ENCODE peak calls at places on chromosomes 7 and 10, in eight cellular contexts. M is NCI-H2029; P is body of pancreas; Q is CD8-positive, alpha-beta memory T cell; W is AG20443; X is hippocampal formation; T is fibroblast of mammary gland; N is activated CD4-positive, alpha-beta T cell treated with anti-CD3 and anti-CD28 coated beads, Interleukin-2, amount 10 ng/mL, durations not matched to agents 7 days and 5 days. H is an unnamed sample.

GRCh38 chr7:69858471-69858870 is 260.2 kb downstream of the AUTS2 start:
- DNase-seq in W (no peak), P (no peak), M (no peak), T (no peak), N (no peak), Q (no peak), X (no peak), H (no peak)

GRCh38 chr10:108911814-108912541 is 1011.3 kb downstream of the XPNPEP1 start:
- DNase-seq in X (peak; percentile 21), N (no peak), P (peak; percentile 72), T (peak; percentile 65), M (no peak), Q (no peak), W (peak; percentile 79), H (no peak)

GRCh38 chr10:79082631-79083581 is 14.1 kb downstream of the ZMIZ1 start:
- DNase-seq in N (no peak), W (no peak), X (no peak), M (no peak), P (no peak), Q (no peak), T (no peak), H (no peak)

GRCh38 chr10:86367339-86367951 is 850 bp upstream of the GRID1 start:
- DNase-seq in P (peak; percentile 21), X (peak; percentile 55), W (no peak), N (no peak), M (no peak), Q (no peak), T (no peak), H (no peak)

GRCh38 chr7:12630615-12630884 is 56.9 kb upstream of the ARL4A start:
- DNase-seq in X (no peak), W (no peak), P (no peak), T (no peak), M (no peak), Q (no peak), N (no peak), H (no peak)

GRCh38 chr10:104317195-104318095 is 20.8 kb downstream of the ITPRIP start:
- DNase-seq in W (peak; percentile 78), N (no peak), T (peak; percentile 89), P (no peak), Q (no peak), M (no peak), X (no peak), H (no peak)

GRCh38 chr7:66250711-66251110 is 45.6 kb downstream of the TPST1 start:
- DNase-seq in P (no peak), X (no peak), N (no peak), M (no peak), Q (no peak), T (peak; percentile 91), W (peak; percentile 27), H (peak; percentile 29)

GRCh38 chr7:119905495-119905894 is 367.5 kb upstream of the KCND2 start:
- DNase-seq in Q (no peak), W (no peak), N (no peak), P (no peak), X (no peak), M (no peak), T (no peak), H (no peak)

GRCh38 chr7:111658546-111658945 is 96.3 kb upstream of the IMMP2L start:
- DNase-seq in P (no peak), M (no peak), N (no peak), T (no peak), W (no peak), X (no peak), Q (no peak), H (no peak)

GRCh38 chr7:141975806-141976523 is 2.4 kb upstream of the TAS2R38 start:
- DNase-seq in N (peak; percentile 69), T (peak; percentile 56), M (peak; percentile 82), Q (peak; percentile 57), P (peak; percentile 85), W (peak; percentile 77), X (peak; percentile 65), H (peak; percentile 65)

GRCh38 chr7:98174334-98175259 is 36.6 kb upstream of the BHLHA15 start:
- DNase-seq in T (no peak), M (peak; percentile 86), X (no peak), W (no peak), N (no peak), P (peak; percentile 93), Q (no peak), H (no peak)

GRCh38 chr7:83468251-83468739 is 180.6 kb downstream of the SEMA3E start:
- DNase-seq in W (peak; percentile 87), M (peak; percentile 75), T (peak; percentile 99), X (peak; percentile 7), N (no peak), Q (no peak), P (peak; percentile 77), H (peak; percentile 26)

GRCh38 chr7:146826338-146826737 is 709.7 kb downstream of the CNTNAP2 start:
- DNase-seq in M (no peak), P (no peak), W (no peak), Q (no peak), X (no peak), N (no peak), T (no peak), H (no peak)

GRCh38 chr7:22581099-22581498 is 81.1 kb upstream of the STEAP1B start:
- DNase-seq in Q (no peak), M (no peak), X (no peak), N (no peak), P (no peak), T (no peak), W (no peak), H (no peak)

GRCh38 chr7:25965405-25966123 is 186.4 kb upstream of the NFE2L3 start:
- DNase-seq in X (no peak), W (no peak), M (peak; percentile 21), T (peak; percentile 44), Q (no peak), P (peak; percentile 38), N (no peak), H (no peak)

GRCh38 chr7:28858206-28858605 is 99.9 kb downstream of the TRIL start:
- DNase-seq in X (no peak), P (no peak), W (peak; percentile 59), T (peak; percentile 92), Q (no peak), M (no peak), N (no peak), H (no peak)

GRCh38 chr7:155234950-155235789 is 62.5 kb upstream of the INSIG1 start:
- DNase-seq in Q (no peak), W (no peak), M (no peak), X (no peak), P (peak; percentile 91), N (no peak), T (peak; percentile 30), H (no peak)

GRCh38 chr10:86287966-86288579 is 78.5 kb downstream of the GRID1 start:
- DNase-seq in X (no peak), T (no peak), M (no peak), W (no peak), N (no peak), P (no peak), Q (no peak), H (no peak)

GRCh38 chr7:69892790-69893189 is 294.5 kb downstream of the AUTS2 start:
- DNase-seq in N (no peak), W (no peak), P (no peak), M (no peak), T (no peak), Q (no peak), X (no peak), H (no peak)

GRCh38 chr7:29243777-29244655 is 49.4 kb downstream of the CHN2 start:
- DNase-seq in X (no peak), Q (peak; percentile 64), W (no peak), N (peak; percentile 10), T (no peak), M (no peak), P (no peak), H (no peak)

GRCh38 chr7:112452102-112452888 is 2.0 kb downstream of the IFRD1 start:
- DNase-seq in X (peak; percentile 8), P (peak; percentile 56), T (peak; percentile 67), W (peak; percentile 42), N (no peak), M (no peak), Q (no peak), H (no peak)

GRCh38 chr7:134842901-134843300 is 63.5 kb downstream of the CALD1 start:
- DNase-seq in Q (no peak), P (no peak), T (no peak), M (no peak), W (no peak), X (no peak), N (no peak), H (no peak)

GRCh38 chr10:86756511-86757109 is at the start of gene BMPR1A:
- DNase-seq in W (peak; percentile 100), X (no peak), P (peak; percentile 93), Q (no peak), M (no peak), N (no peak), T (peak; percentile 79), H (peak; percentile 86)

GRCh38 chr7:134999136-134999535 is 12.8 kb downstream of the AGBL3 start:
- DNase-seq in M (no peak), N (no peak), P (no peak), T (no peak), X (no peak), W (no peak), Q (no peak), H (no peak)

GRCh38 chr10:125550362-125550761 is 132.6 kb downstream of the TEX36 start:
- DNase-seq in Q (no peak), W (no peak), P (no peak), X (no peak), T (no peak), M (no peak), N (no peak), H (no peak)

GRCh38 chr10:119516381-119517234 is 25.9 kb downstream of the RGS10 start:
- DNase-seq in N (peak; percentile 79), M (no peak), Q (peak; percentile 70), X (no peak), T (no peak), P (no peak), W (no peak), H (no peak)

GRCh38 chr7:23654508-23654907 is 25.5 kb upstream of the FAM221A start:
- DNase-seq in W (no peak), P (peak; percentile 82), T (peak; percentile 43), Q (no peak), M (peak; percentile 0), X (no peak), N (peak; percentile 7), H (peak; percentile 47)

GRCh38 chr7:1618475-1618874 is 48.6 kb upstream of the PSMG3 start:
- DNase-seq in Q (no peak), T (no peak), W (no peak), M (no peak), N (no peak), P (no peak), X (no peak), H (no peak)

GRCh38 chr10:113957013-113957412 is 86.7 kb upstream of the ADRB1 start:
- DNase-seq in W (peak; percentile 27), P (no peak), T (peak; percentile 66), M (no peak), N (no peak), X (no peak), Q (no peak), H (no peak)

GRCh38 chr10:47023237-47024045 is 112.2 kb downstream of the PTPN20 start:
- DNase-seq in T (no peak), M (no peak), Q (no peak), X (no peak), P (no peak), W (peak; percentile 22), N (peak; percentile 3), H (no peak)

GRCh38 chr7:115558186-115558585 is 472.4 kb downstream of the TFEC start:
- DNase-seq in W (peak; percentile 24), X (no peak), N (no peak), T (peak; percentile 19), P (no peak), M (no peak), Q (no peak), H (no peak)

GRCh38 chr10:127715249-127715648 is 21.7 kb upstream of the FOXI2 start:
- DNase-seq in P (no peak), T (no peak), Q (no peak), N (no peak), W (no peak), X (no peak), M (no peak), H (no peak)

GRCh38 chr10:98080474-98080873 is 50.1 kb upstream of the CRTAC1 start:
- DNase-seq in P (no peak), M (no peak), X (no peak), T (no peak), W (no peak), N (no peak), Q (no peak), H (no peak)

H was measured in H54.